ENCODE peak calls at places on chromosome 22, in seven cellular contexts. K is Panc1; H is Caco-2; S is effector memory CD4-positive, alpha-beta T cell; T is lung; Y is NT2/D1; W is left lung. D is an unnamed sample.
A peak's percentile ranks its signal among the peaks of the same experiment; 100 is the strongest.

GRCh38 chr22:46471901-46472721 is 65.3 kb downstream of the CELSR1 start:
- DNase-seq in K (no peak), H (no peak), S (no peak), T (no peak), Y (no peak), W (no peak), D (no peak)

GRCh38 chr22:30127749-30128166 is 47.5 kb downstream of the HORMAD2 start:
- DNase-seq in K (no peak), H (peak; percentile 27), S (no peak), T (no peak), Y (no peak), W (no peak), D (no peak)

GRCh38 chr22:17922925-17923898 is 101.1 kb downstream of the MICAL3 start:
- DNase-seq in K (no peak), H (no peak), S (no peak), T (no peak), Y (no peak), W (no peak), D (no peak)

GRCh38 chr22:42610211-42610610 is 4.5 kb downstream of the POLDIP3 start:
- DNase-seq in K (no peak), H (no peak), S (no peak), T (no peak), Y (no peak), W (no peak), D (no peak)

GRCh38 chr22:42396621-42397331 is 35.4 kb downstream of the NFAM1 start:
- DNase-seq in K (no peak), H (peak; percentile 21), S (no peak), T (no peak), Y (no peak), W (peak; percentile 71), D (no peak)

GRCh38 chr22:36365020-36365411 is 22.8 kb downstream of the MYH9 start:
- DNase-seq in K (peak; percentile 82), H (peak; percentile 37), S (peak; percentile 82), T (no peak), Y (no peak), W (peak; percentile 81), D (no peak)

GRCh38 chr22:46792061-46792796 is 29.8 kb downstream of the TBC1D22A start:
- DNase-seq in K (no peak), H (no peak), S (no peak), T (no peak), Y (no peak), W (peak; percentile 14), D (no peak)

GRCh38 chr22:17167486-17167885 is 8.4 kb upstream of the HDHD5 start:
- DNase-seq in K (no peak), H (no peak), S (no peak), T (no peak), Y (no peak), W (no peak), D (no peak)

GRCh38 chr22:40995821-40996220 is 44.6 kb downstream of the RBX1 start:
- DNase-seq in K (no peak), H (no peak), S (no peak), T (no peak), Y (no peak), W (no peak), D (no peak)

GRCh38 chr22:21446128-21446826 is 20.9 kb upstream of the TMEM191C start:
- DNase-seq in K (no peak), H (peak; percentile 1), S (no peak), T (peak; percentile 20), Y (no peak), W (no peak), D (no peak)

GRCh38 chr22:20648306-20648903 is 125.5 kb upstream of the SERPIND1 start:
- DNase-seq in K (no peak), H (no peak), S (no peak), T (peak; percentile 24), Y (no peak), W (no peak), D (no peak)

GRCh38 chr22:19576460-19577421 is 52.5 kb upstream of the CLDN5 start:
- DNase-seq in K (no peak), H (no peak), S (no peak), T (no peak), Y (no peak), W (no peak), D (no peak)

GRCh38 chr22:20131593-20131855 is at the start of gene ZDHHC8:
- DNase-seq in K (no peak), H (no peak), S (peak; percentile 38), T (no peak), Y (no peak), W (no peak), D (no peak)

GRCh38 chr22:33036881-33037280 is 21.3 kb downstream of the SYN3 start:
- DNase-seq in K (no peak), H (no peak), S (no peak), T (no peak), Y (no peak), W (no peak), D (no peak)

GRCh38 chr22:20656516-20656901 is 117.4 kb upstream of the SERPIND1 start:
- DNase-seq in K (no peak), H (no peak), S (no peak), T (no peak), Y (no peak), W (no peak), D (no peak)

GRCh38 chr22:17946691-17947367 is 77.5 kb downstream of the MICAL3 start:
- DNase-seq in K (no peak), H (no peak), S (no peak), T (no peak), Y (no peak), W (no peak), D (no peak)

GRCh38 chr22:32991353-32992115 is 66.6 kb downstream of the SYN3 start:
- DNase-seq in K (no peak), H (no peak), S (no peak), T (no peak), Y (no peak), W (no peak), D (no peak)

GRCh38 chr22:17104336-17104935 is 16.7 kb downstream of the TMEM121B start:
- DNase-seq in K (no peak), H (no peak), S (no peak), T (no peak), Y (no peak), W (no peak), D (no peak)

GRCh38 chr22:32745251-32745995 is 56.1 kb upstream of the TIMP3 start:
- DNase-seq in K (no peak), H (peak; percentile 46), S (no peak), T (peak; percentile 40), Y (peak; percentile 9), W (peak; percentile 69), D (no peak)

GRCh38 chr22:22909605-22910271 is 22.1 kb downstream of the IGLL5 start:
- DNase-seq in K (no peak), H (no peak), S (no peak), T (no peak), Y (no peak), W (no peak), D (no peak)

GRCh38 chr22:22908941-22909604 is 21.5 kb downstream of the IGLL5 start:
- DNase-seq in K (no peak), H (no peak), S (no peak), T (no peak), Y (no peak), W (no peak), D (no peak)

GRCh38 chr22:22906907-22907550 is 19.4 kb downstream of the IGLL5 start:
- DNase-seq in K (no peak), H (no peak), S (no peak), T (no peak), Y (no peak), W (no peak), D (no peak)

GRCh38 chr22:22907551-22908494 is 20.2 kb downstream of the IGLL5 start:
- DNase-seq in K (no peak), H (no peak), S (no peak), T (no peak), Y (no peak), W (no peak), D (no peak)

GRCh38 chr22:22908495-22908861 is 20.9 kb downstream of the IGLL5 start:
- DNase-seq in K (no peak), H (no peak), S (no peak), T (no peak), Y (no peak), W (no peak), D (no peak)
- H3K27me3 ChIP-seq in K (no peaks in the 10 kb centered on the region), H (no peaks in the 10 kb centered on the region), S (no peaks in the 10 kb centered on the region), T (no peaks in the 10 kb centered on the region), Y (peaks cover 91% of the 10 kb centered on the region), W (no peaks in the 10 kb centered on the region), D (peaks cover 21% of the 10 kb centered on the region)

DNA sequence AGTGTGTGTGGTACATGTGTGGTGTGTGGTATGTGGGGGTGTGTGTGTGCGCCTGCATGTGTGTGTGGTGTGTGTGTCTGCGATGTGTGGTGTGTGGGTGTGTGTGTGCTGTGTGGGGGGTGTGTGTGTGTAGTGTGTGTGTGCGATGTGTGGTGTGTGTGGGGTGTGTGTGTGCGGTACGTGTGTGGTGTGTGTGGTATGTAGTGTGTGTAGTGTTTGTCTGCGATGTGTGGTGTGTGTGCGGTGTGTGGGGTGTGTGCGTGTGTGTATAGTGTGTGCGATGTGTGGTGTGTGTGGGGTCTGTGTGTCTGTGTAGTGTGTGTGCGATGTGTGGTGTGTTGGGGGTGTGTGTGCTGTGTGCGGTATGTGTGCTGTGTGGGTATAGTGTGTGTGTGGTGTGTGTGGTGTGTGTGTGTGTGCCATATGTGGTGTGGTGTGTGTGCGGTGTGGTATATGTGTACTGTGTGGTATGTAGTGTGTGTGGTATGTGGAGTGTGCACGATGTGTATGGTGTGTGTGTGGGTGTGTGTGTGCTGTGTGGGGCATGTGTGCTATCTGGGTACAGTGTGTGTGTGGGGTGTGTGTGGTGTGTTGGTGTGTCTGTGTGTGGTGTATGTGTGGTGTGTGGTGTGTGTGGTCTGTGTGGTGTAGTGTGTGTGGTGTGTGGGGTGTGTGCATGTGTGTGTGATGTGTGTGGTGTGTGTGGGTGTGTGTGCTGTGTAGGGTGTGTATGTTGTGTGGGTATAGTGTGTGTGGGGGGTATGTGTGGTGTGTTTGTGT is 5.7 kb upstream of the PPP6R2 start:
- DNase-seq in K (no peak), H (no peak), S (no peak), T (no peak), Y (no peak), W (no peak), D (no peak)
- H3K4me1 ChIP-seq in K (peaks cover 3% of the 10 kb centered on the region), H (no peaks in the 10 kb centered on the region), S (peaks cover 7% of the 10 kb centered on the region), T (no peaks in the 10 kb centered on the region), Y (peaks cover 12% of the 10 kb centered on the region), W (peaks cover 7% of the 10 kb centered on the region), D (peaks cover 2% of the 10 kb centered on the region)

DNA sequence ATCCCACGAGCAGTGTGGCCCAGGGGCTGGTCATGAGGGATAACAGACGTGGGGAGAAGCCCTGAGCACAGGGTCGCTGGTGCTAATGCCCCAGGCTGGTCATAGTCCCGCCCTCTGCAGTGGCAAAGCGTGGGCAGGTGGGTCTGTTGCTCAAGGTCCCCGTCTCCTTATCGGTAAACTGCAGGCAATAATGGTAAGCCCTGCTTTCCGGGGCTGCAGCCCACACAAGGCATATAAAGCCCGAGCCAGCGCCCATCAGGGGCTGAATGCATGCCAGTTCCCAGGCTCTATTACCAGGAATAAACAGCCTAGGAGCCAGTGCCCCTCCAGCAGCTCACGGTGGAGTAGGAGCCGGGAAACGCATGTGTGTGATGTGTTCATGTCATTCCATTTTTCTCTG is 261.0 kb downstream of the BRD1 start:
- DNase-seq in K (no peak), H (no peak), S (no peak), T (no peak), Y (no peak), W (peak; percentile 8), D (no peak)
- H3K27me3 ChIP-seq in K (no peaks in the 10 kb centered on the region), H (no peaks in the 10 kb centered on the region), S (no peaks in the 10 kb centered on the region), T (no peaks in the 10 kb centered on the region), Y (no peaks in the 10 kb centered on the region), W (no peaks in the 10 kb centered on the region), D (no peaks in the 10 kb centered on the region)

DNA sequence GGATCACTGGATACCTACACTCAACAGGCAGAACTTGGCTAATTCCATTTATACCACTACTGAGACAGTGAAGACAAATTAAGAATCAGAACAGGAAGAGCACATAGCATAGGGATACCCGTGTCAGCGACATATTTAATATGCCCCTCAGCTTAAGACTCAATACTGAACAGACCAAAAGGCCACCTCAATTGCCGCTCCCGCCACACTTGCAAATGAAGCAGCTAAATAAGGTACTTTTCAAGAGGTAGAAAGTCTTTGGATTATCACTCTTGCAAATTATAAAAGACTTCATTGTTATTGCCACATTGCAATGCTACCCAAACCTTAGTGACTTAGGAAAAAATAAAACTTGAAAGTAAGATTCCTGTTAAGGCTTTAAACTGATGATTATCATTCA is 3.1 kb downstream of the DDX17 start:
- DNase-seq in K (no peak), H (no peak), S (no peak), T (no peak), Y (no peak), W (no peak), D (peak; percentile 73)
- H3K4me1 ChIP-seq in K (peaks cover 8% of the 10 kb centered on the region), H (peaks cover 28% of the 10 kb centered on the region), S (peaks cover 26% of the 10 kb centered on the region), T (peaks cover 3% of the 10 kb centered on the region), Y (no peaks in the 10 kb centered on the region), W (peaks cover 62% of the 10 kb centered on the region), D (peaks cover 21% of the 10 kb centered on the region)

D was measured in HAP-1.